ENCODE peak calls at places on chromosomes 3 and 15, in ten cellular contexts. L is smooth muscle cell of the brain vasculature; C is HL-60; N is fibroblast of lung; E is substantia nigra; Q is ovary; F is AG10803; W is T-helper 17 cell; X is neural progenitor cell; Y is CD4-positive, alpha-beta memory T cell. J is an unnamed sample.

GRCh38 chr3:37859354-37859753 is 2.3 kb upstream of the CTDSPL start:
- DNase-seq in L (no peak), C (no peak), N (no peak), E (no peak), Q (no peak), F (no peak), W (no peak), X (no peak), Y (no peak), J (no peak)

GRCh38 chr3:42839616-42840015 is 30.4 kb downstream of the ACKR2 start:
- DNase-seq in L (peak; percentile 43), C (peak; percentile 5), N (peak; percentile 59), E (peak; percentile 24), Q (peak; percentile 31), F (peak; percentile 66), W (no peak), X (peak; percentile 73), Y (peak; percentile 47), J (peak; percentile 72)

GRCh38 chr3:49629866-49630265 is 44.3 kb upstream of the APEH start:
- DNase-seq in L (no peak), C (no peak), N (no peak), E (no peak), Q (no peak), F (no peak), W (no peak), X (no peak), Y (no peak), J (no peak)

GRCh38 chr3:30355622-30356021 is 250.8 kb upstream of the TGFBR2 start:
- DNase-seq in L (peak; percentile 52), C (peak; percentile 25), N (peak; percentile 87), E (no peak), Q (no peak), F (peak; percentile 48), W (no peak), X (peak; percentile 9), Y (no peak), J (no peak)

GRCh38 chr3:52730681-52731080 is 24.8 kb downstream of the SPCS1 start:
- DNase-seq in L (no peak), C (no peak), N (no peak), E (no peak), Q (no peak), F (no peak), W (no peak), X (no peak), Y (no peak), J (no peak)

GRCh38 chr15:52288051-52288942 is 7.3 kb downstream of the MYO5C start:
- DNase-seq in L (no peak), C (no peak), N (peak; percentile 46), E (no peak), Q (no peak), F (no peak), W (no peak), X (no peak), Y (no peak), J (peak; percentile 25)

GRCh38 chr3:184724662-184725061 is 12.8 kb upstream of the MAGEF1 start:
- DNase-seq in L (no peak), C (no peak), N (no peak), E (no peak), Q (no peak), F (no peak), W (no peak), X (no peak), Y (no peak), J (no peak)

GRCh38 chr3:37491776-37492175 is 317.4 kb upstream of the LRRFIP2 start:
- DNase-seq in L (no peak), C (no peak), N (peak; percentile 39), E (no peak), Q (no peak), F (peak; percentile 44), W (no peak), X (no peak), Y (no peak), J (no peak)

GRCh38 chr15:36371509-36371908 is 207.9 kb upstream of the CDIN1 start:
- DNase-seq in L (no peak), C (no peak), N (peak; percentile 51), E (no peak), Q (no peak), F (no peak), W (no peak), X (no peak), Y (no peak), J (peak; percentile 26)

GRCh38 chr3:106255870-106256248 is 387.0 kb upstream of the CBLB start:
- DNase-seq in L (no peak), C (no peak), N (no peak), E (no peak), Q (no peak), F (no peak), W (no peak), X (no peak), Y (no peak), J (no peak)

GRCh38 chr3:155658669-155659068 is 86.2 kb downstream of the PLCH1 start:
- DNase-seq in L (no peak), C (no peak), N (no peak), E (no peak), Q (no peak), F (no peak), W (no peak), X (no peak), Y (no peak), J (no peak)

GRCh38 chr3:39519554-39519953 is 52.1 kb downstream of the MOBP start:
- DNase-seq in L (no peak), C (no peak), N (no peak), E (no peak), Q (no peak), F (no peak), W (no peak), X (no peak), Y (no peak), J (no peak)

GRCh38 chr3:100533176-100533575 is 40.8 kb downstream of the TMEM45A start:
- DNase-seq in L (no peak), C (no peak), N (no peak), E (no peak), Q (no peak), F (peak; percentile 96), W (no peak), X (no peak), Y (no peak), J (no peak)

GRCh38 chr15:67838789-67839332 is 984 bp downstream of the RNU6-1 start:
- DNase-seq in L (no peak), C (peak; percentile 79), N (peak; percentile 42), E (peak; percentile 57), Q (peak; percentile 59), F (peak; percentile 35), W (no peak), X (peak; percentile 87), Y (no peak), J (peak; percentile 60)

GRCh38 chr3:151263126-151263525 is 15.2 kb downstream of the P2RY14 start:
- DNase-seq in L (no peak), C (no peak), N (no peak), E (no peak), Q (no peak), F (peak; percentile 57), W (no peak), X (no peak), Y (no peak), J (no peak)

GRCh38 chr3:157127268-157127667 is 32.7 kb downstream of the CCNL1 start:
- DNase-seq in L (no peak), C (no peak), N (peak; percentile 61), E (no peak), Q (no peak), F (no peak), W (no peak), X (no peak), Y (no peak), J (no peak)